ENCODE peak calls at places on chromosomes 13 and 19, in nine cellular contexts. N, C, T, W, E, O, M, H and Z are unnamed samples.

GRCh38 chr13:32947886-32948285 is 68.3 kb upstream of the KL start:
- DNase-seq in T (no peak), H (no peak), E (no peak), N (no peak), W (no peak), C (no peak), M (no peak), O (no peak), Z (no peak)

GRCh38 chr13:33169273-33169980 is 116.1 kb downstream of the STARD13 start:
- DNase-seq in T (no peak), E (no peak), M (no peak), H (no peak), N (no peak), C (no peak), W (no peak), O (no peak), Z (peak; percentile 65)

GRCh38 chr19:45508931-45509691 is 1.8 kb downstream of the VASP start:
- DNase-seq in H (peak; percentile 88), W (peak; percentile 83), O (peak; percentile 83), N (no peak), M (peak; percentile 53), E (no peak), C (peak; percentile 74), T (peak; percentile 72), Z (no peak)

GRCh38 chr13:45196622-45197021 is 4.2 kb downstream of the KCTD4 start:
- DNase-seq in T (no peak), O (no peak), C (no peak), N (no peak), E (no peak), H (no peak), M (no peak), W (no peak), Z (no peak)

GRCh38 chr13:109846185-109846584 is 59.8 kb upstream of the IRS2 start:
- DNase-seq in O (no peak), W (no peak), E (no peak), C (no peak), H (no peak), T (no peak), M (no peak), N (no peak), Z (no peak)

GRCh38 chr19:18541258-18541991 is 1.9 kb downstream of the FKBP8 start:
- DNase-seq in W (no peak), M (no peak), N (no peak), E (no peak), H (no peak), T (no peak), O (no peak), C (no peak), Z (no peak)

GRCh38 chr19:38851622-38852230 is 1.9 kb upstream of the HNRNPL start:
- DNase-seq in O (peak; percentile 96), T (peak; percentile 95), N (peak; percentile 93), M (peak; percentile 75), W (peak; percentile 95), H (peak; percentile 98), C (peak; percentile 94), E (peak; percentile 93), Z (no peak)

GRCh38 chr19:41156207-41156606 is 36.8 kb upstream of the CYP2S1 start:
- DNase-seq in C (no peak), N (no peak), M (no peak), E (no peak), O (no peak), W (no peak), H (no peak), T (no peak), Z (no peak)

GRCh38 chr19:42193706-42194105 is 23.8 kb downstream of the DEDD2 start:
- DNase-seq in M (no peak), C (no peak), O (no peak), W (no peak), T (no peak), H (no peak), N (no peak), E (no peak), Z (no peak)

GRCh38 chr13:63408227-63409202 is 1992.9 kb upstream of the PCDH20 start:
- DNase-seq in C (no peak), M (no peak), N (no peak), W (no peak), H (no peak), E (no peak), T (no peak), O (no peak), Z (no peak)

GRCh38 chr19:8484331-8484894 is 18.0 kb downstream of the PRAM1 start:
- DNase-seq in M (peak; percentile 26), H (peak; percentile 66), C (no peak), W (peak; percentile 46), N (peak; percentile 40), O (peak; percentile 56), E (no peak), T (no peak), Z (no peak)

GRCh38 chr19:43690444-43690843 is 20.5 kb upstream of the PLAUR start:
- DNase-seq in T (no peak), H (no peak), W (no peak), E (no peak), C (no peak), N (no peak), O (no peak), M (no peak), Z (no peak)

GRCh38 chr19:43692882-43693281 is 22.9 kb upstream of the PLAUR start:
- DNase-seq in C (no peak), E (no peak), T (no peak), W (no peak), M (no peak), O (no peak), N (no peak), H (no peak), Z (no peak)

GRCh38 chr19:43692364-43692763 is 22.4 kb upstream of the PLAUR start:
- DNase-seq in N (no peak), T (no peak), W (no peak), M (no peak), H (no peak), C (no peak), O (no peak), E (no peak), Z (no peak)

GRCh38 chr19:43691755-43692154 is 21.8 kb upstream of the PLAUR start:
- DNase-seq in W (no peak), E (no peak), N (no peak), H (no peak), C (no peak), M (no peak), T (no peak), O (no peak), Z (no peak)

GRCh38 chr19:43690890-43691289 is 20.9 kb upstream of the PLAUR start:
- DNase-seq in T (no peak), H (no peak), M (no peak), E (no peak), N (no peak), C (no peak), W (no peak), O (no peak), Z (no peak)
- H3K36me3 ChIP-seq in T (no peaks in the 10 kb centered on the region), H (no peaks in the 10 kb centered on the region), M (no peaks in the 10 kb centered on the region), E (no peaks in the 10 kb centered on the region), N (no peaks in the 10 kb centered on the region), C (no peaks in the 10 kb centered on the region), W (no peaks in the 10 kb centered on the region), O (no peaks in the 10 kb centered on the region), Z (no peaks in the 10 kb centered on the region)

GRCh38 chr19:17183271-17183757 is 31.8 kb upstream of the USE1 start:
- DNase-seq in O (no peak), N (no peak), W (no peak), H (no peak), T (no peak), M (no peak), C (no peak), E (no peak), Z (no peak)

GRCh38 chr19:17185590-17185989 is 29.6 kb upstream of the USE1 start:
- DNase-seq in W (no peak), T (no peak), C (no peak), M (no peak), H (no peak), O (no peak), E (no peak), N (no peak), Z (no peak)

GRCh38 chr19:17184381-17184841 is 30.7 kb upstream of the USE1 start:
- DNase-seq in N (no peak), C (no peak), T (no peak), O (no peak), M (no peak), H (peak; percentile 75), E (no peak), W (no peak), Z (no peak)

GRCh38 chr19:17180997-17181702 is 34.0 kb upstream of the USE1 start:
- DNase-seq in W (no peak), T (no peak), E (no peak), M (no peak), H (no peak), N (no peak), O (no peak), C (peak; percentile 73), Z (no peak)

GRCh38 chr19:17183858-17184271 is 31.3 kb upstream of the USE1 start:
- DNase-seq in E (no peak), W (no peak), C (no peak), O (no peak), M (no peak), N (no peak), T (no peak), H (no peak), Z (no peak)
- H3K4me3 ChIP-seq in E (no peak overlapping the region), W (no peak overlapping the region), C (no peak overlapping the region), O (no peak overlapping the region), M (no peak overlapping the region), N (no peak overlapping the region), T (no peak overlapping the region), H (peak overlapping the region; percentile 33), Z (no peak overlapping the region)

DNA sequence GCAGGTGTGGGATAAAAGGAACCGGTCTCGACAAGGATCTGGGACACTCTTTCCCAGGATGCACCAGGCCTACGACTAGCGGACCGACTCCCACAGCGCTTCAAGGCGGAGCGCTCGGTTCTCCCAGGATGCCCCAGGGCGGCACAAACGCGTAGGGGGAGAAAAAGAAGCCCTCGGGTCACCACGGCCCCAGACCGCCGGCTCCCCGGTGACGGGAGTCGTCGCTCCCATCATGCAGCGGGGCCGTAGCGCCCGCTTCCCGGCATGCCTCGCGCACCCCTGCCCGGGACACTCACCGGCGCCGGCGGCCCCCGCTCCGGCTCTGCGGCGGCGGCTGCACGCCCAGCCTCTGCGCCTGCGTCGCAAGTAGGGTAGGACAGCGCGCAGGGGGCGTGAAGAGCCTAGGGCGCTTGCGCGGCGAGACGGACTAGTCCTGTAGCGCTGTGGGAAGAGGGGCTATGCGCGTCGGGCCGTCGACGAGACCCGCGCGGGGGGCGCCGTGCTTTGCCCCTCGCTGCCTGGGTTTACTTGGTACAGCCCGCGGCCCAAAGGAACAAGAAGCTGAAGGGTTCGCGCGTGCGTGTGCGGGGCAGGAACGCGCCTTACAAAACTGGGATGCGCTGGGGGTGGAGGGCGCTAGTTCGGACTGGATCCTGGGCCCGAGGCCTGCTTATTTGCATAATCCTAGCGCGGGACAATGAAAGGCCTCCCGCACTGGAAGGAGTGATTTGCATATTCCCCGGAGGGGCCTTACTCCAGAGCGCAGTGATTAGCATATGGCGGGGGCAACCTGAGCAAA is at the start of gene ZNF428:
- DNase-seq in M (peak; percentile 50), T (peak; percentile 89), N (peak; percentile 66), H (peak; percentile 94), C (peak; percentile 89), E (peak; percentile 84), W (peak; percentile 87), O (peak; percentile 84), Z (peak; percentile 49)
- TF ChIP-seq CTCF in M (no peak), T (no peak), N (no peak), H (no peak), C (no peak), E (no peak), W (no peak), O (no peak), Z (no peak)

DNA sequence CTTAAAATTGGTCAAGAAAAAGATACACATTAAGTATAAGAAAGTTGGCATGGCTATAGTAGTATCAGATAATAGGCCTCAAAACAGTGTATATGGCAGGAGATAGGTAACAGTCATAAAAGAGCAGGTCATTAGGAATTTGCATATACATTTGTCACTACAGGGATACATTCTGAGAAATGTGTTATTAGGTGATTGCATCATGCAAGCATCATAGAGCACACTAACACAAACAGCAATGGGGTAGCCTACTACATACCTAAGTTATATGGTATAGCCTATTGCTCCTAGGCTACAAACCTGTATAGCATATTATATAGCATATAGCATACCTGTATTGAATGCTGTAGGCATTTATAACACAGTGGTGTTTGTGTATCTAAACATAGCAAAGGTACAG is 6.2 kb upstream of the ZNF529 start:
- DNase-seq in N (no peak), E (no peak), C (no peak), T (no peak), M (no peak), O (no peak), H (no peak), W (no peak), Z (no peak)
- H3K36me3 ChIP-seq in N (peaks cover 8% of the 10 kb centered on the region), E (peaks cover 52% of the 10 kb centered on the region), C (peaks cover 36% of the 10 kb centered on the region), T (no peaks in the 10 kb centered on the region), M (peaks cover 65% of the 10 kb centered on the region), O (peaks cover 10% of the 10 kb centered on the region), H (peaks cover 53% of the 10 kb centered on the region), W (peaks cover 84% of the 10 kb centered on the region), Z (peaks cover 3% of the 10 kb centered on the region)